ENCODE peak calls at places on chromosomes 2 and 18, in seven cellular contexts. R is HCT116, A is GM12878, W is H1, U is K562, X is NT2/D1, E is HepG2. L is an unnamed sample.

GRCh38 chr2:36965751-36966369 is 476 bp downstream of the STRN start:
- DNase-seq in A (no peak), R (no peak), E (no peak), X (peak; percentile 57), U (peak; percentile 86), W (peak; percentile 53), L (peak; percentile 88)

GRCh38 chr2:54503192-54503591 is 47.1 kb downstream of the SPTBN1 start:
- DNase-seq in A (no peak), E (peak; percentile 52), X (peak; percentile 64), W (no peak), R (no peak), U (peak; percentile 38), L (peak; percentile 54)

GRCh38 chr2:227774011-227774624 is 28.4 kb downstream of the SCYGR8 start:
- DNase-seq in A (no peak), U (no peak), W (no peak), E (peak; percentile 69), X (no peak), R (peak; percentile 8), L (peak; percentile 14)

GRCh38 chr2:222797308-222797707 is 63.5 kb upstream of the ACSL3 start:
- DNase-seq in W (no peak), A (no peak), R (no peak), E (peak; percentile 74), X (no peak), U (peak; percentile 10), L (peak; percentile 43)

GRCh38 chr2:125471963-125472362 is 1184.0 kb upstream of the GYPC start:
- DNase-seq in R (no peak), E (peak; percentile 16), U (no peak), A (no peak), W (peak; percentile 50), X (peak; percentile 30), L (peak; percentile 27)

GRCh38 chr2:231627384-231628156 is 34.9 kb downstream of the TEX44 start:
- DNase-seq in W (no peak), R (no peak), E (no peak), U (no peak), X (no peak), A (no peak), L (no peak)

GRCh38 chr2:62029910-62030309 is 124.4 kb downstream of the COMMD1 start:
- DNase-seq in W (no peak), A (no peak), E (no peak), U (no peak), X (no peak), R (no peak), L (no peak)

GRCh38 chr2:159497256-159497655 is 119.1 kb downstream of the BAZ2B start:
- DNase-seq in R (peak; percentile 82), W (no peak), A (no peak), X (no peak), U (peak; percentile 58), E (peak; percentile 41), L (peak; percentile 14)

GRCh38 chr2:66370824-66371223 is 64.1 kb upstream of the MEIS1 start:
- DNase-seq in A (no peak), R (no peak), U (no peak), E (no peak), X (no peak), W (no peak), L (no peak)

GRCh38 chr18:31424383-31424988 is 23.1 kb upstream of the DSG3 start:
- DNase-seq in U (peak; percentile 23), X (peak; percentile 18), A (no peak), R (peak; percentile 64), E (peak; percentile 10), W (no peak), L (peak; percentile 16)

GRCh38 chr2:44275915-44276279 is 617 bp downstream of the SLC3A1 start:
- DNase-seq in U (no peak), W (no peak), E (no peak), R (no peak), X (no peak), A (no peak), L (no peak)

GRCh38 chr2:144082777-144083176 is 437.1 kb downstream of the ZEB2 start:
- DNase-seq in A (no peak), X (no peak), E (no peak), U (no peak), W (no peak), R (no peak), L (no peak)

GRCh38 chr2:47056875-47057731 is 98.0 kb downstream of the STPG4 start:
- DNase-seq in X (no peak), A (no peak), U (no peak), W (no peak), R (no peak), E (no peak), L (peak; percentile 83)

GRCh38 chr2:156379714-156380113 is 47.2 kb upstream of the NR4A2 start:
- DNase-seq in R (no peak), X (no peak), W (no peak), U (no peak), A (no peak), E (no peak), L (no peak)

GRCh38 chr2:231795525-231796327 is 9.5 kb downstream of the COPS7B start:
- DNase-seq in W (no peak), E (peak; percentile 97), A (no peak), U (no peak), X (no peak), R (peak; percentile 81), L (peak; percentile 78)

GRCh38 chr2:9554841-9555337 is 741 bp downstream of the ADAM17 start:
- DNase-seq in U (no peak), A (no peak), R (no peak), X (peak; percentile 42), W (no peak), E (peak; percentile 29), L (peak; percentile 24)

GRCh38 chr2:9555338-9556120 is at the start of gene ADAM17:
- DNase-seq in R (peak; percentile 88), W (peak; percentile 82), E (peak; percentile 95), X (peak; percentile 93), U (peak; percentile 91), A (peak; percentile 78), L (peak; percentile 99)

GRCh38 chr2:9552491-9553178 is 3.0 kb downstream of the ADAM17 start:
- DNase-seq in X (no peak), W (no peak), A (no peak), R (no peak), U (peak; percentile 36), E (no peak), L (no peak)

GRCh38 chr2:9558948-9559381 is 3.3 kb upstream of the ADAM17 start:
- DNase-seq in E (no peak), U (no peak), W (no peak), A (no peak), X (peak; percentile 39), R (no peak), L (no peak)

GRCh38 chr2:9556121-9556869 is 665 bp upstream of the ADAM17 start:
- DNase-seq in X (no peak), A (no peak), E (no peak), U (no peak), W (no peak), R (no peak), L (no peak)
- TF ChIP-seq YY1 in X (no peak), A (no peak), E (no peak), U (no peak), W (no peak), R (no peak), L (no peak)

GRCh38 chr18:47798366-47798765 is 132.1 kb downstream of the SMAD2 start:
- DNase-seq in A (no peak), X (no peak), R (no peak), U (no peak), E (no peak), W (no peak), L (no peak)
- TF ChIP-seq YY1 in A (no peak), X (no peak), R (no peak), U (no peak), E (no peak), W (no peak), L (no peak)

GRCh38 chr18:58556333-58557012 is 72.4 kb downstream of the ALPK2 start:
- DNase-seq in R (no peak), U (no peak), X (no peak), W (no peak), E (no peak), A (no peak), L (peak; percentile 69)
- TF ChIP-seq YY1 in R (no peak), U (no peak), X (no peak), W (no peak), E (no peak), A (no peak), L (no peak)

DNA sequence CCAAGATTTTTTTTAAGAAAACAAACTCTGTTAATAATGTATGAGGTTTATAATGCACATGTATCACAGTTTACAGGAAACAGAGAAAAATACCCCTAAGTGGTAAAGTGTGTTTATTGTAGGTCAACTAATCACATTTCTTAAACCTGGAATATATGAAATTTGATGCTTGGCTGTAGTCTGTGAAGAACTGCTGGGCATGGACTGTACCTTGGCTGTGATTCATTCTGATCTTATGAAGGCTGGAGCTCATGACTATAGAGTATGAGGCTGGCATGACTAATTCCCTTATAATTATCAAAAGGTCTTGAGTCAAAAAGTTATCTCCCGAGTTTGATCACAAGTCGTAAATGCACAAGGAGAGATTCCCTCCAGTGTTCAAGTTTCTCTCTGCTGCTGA is 134.3 kb upstream of the RND3 start:
- DNase-seq in A (no peak), X (no peak), U (no peak), W (no peak), E (no peak), R (no peak), L (no peak)
- TF ChIP-seq YY1 in A (no peak), X (no peak), U (no peak), W (no peak), E (no peak), R (no peak), L (no peak)

DNA sequence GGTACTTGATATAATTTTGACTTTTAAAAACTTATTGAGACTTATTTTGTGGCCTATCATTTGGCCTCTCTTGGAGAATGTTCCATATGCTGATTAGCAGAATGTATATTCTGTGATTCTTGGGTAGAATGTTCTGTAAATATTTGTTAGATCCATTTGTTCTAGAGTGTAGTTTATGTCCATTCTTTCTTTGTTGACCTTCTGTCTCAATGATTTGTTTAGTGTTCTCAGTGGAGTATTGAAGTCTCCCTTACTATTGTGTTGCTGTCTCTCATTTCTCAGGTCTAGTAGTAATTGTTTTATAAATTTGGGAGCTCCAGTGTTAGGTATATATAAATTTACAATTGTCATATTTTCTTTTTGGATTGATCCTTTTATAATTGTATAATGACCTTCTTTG is 349.6 kb upstream of the CWC22 start:
- DNase-seq in A (no peak), W (no peak), U (no peak), R (no peak), X (no peak), E (no peak), L (no peak)
- TF ChIP-seq YY1 in A (no peak), W (no peak), U (no peak), R (no peak), X (no peak), E (no peak), L (no peak)

L was measured in SK-N-SH.